ENCODE peak calls at places on chromosomes 1 and 21, in six cellular contexts. One of them, this sample, is unnamed.

GRCh38 chr1:222555992-222556615 is 8.2 kb upstream of the HHIPL2 start:
- DNase-seq in mesothelial cell of epicardium: no peak
- DNase-seq in prostate gland: no peak
- DNase-seq in stimulated activated CD4-positive, alpha-beta T cell treated with anti-CD3 and anti-CD28 coated beads, Interleukin-4, amount 100 ng/mL, for 1 hour: no peak
- DNase-seq in lung microvascular endothelial cell: no peak
- DNase-seq in caudate nucleus: no peak
- DNase-seq in this sample: peak; percentile 36

GRCh38 chr21:35036521-35037383 is 12.3 kb downstream of the RUNX1 start:
- DNase-seq in stimulated activated CD4-positive, alpha-beta T cell treated with anti-CD3 and anti-CD28 coated beads, Interleukin-4, amount 100 ng/mL, for 1 hour: no peak
- DNase-seq in prostate gland: no peak
- DNase-seq in mesothelial cell of epicardium: no peak
- DNase-seq in lung microvascular endothelial cell: no peak
- DNase-seq in caudate nucleus: no peak
- DNase-seq in this sample: no peak

GRCh38 chr1:193358419-193358818 is 172.0 kb upstream of the B3GALT2 start:
- DNase-seq in prostate gland: no peak
- DNase-seq in lung microvascular endothelial cell: no peak
- DNase-seq in caudate nucleus: no peak
- DNase-seq in mesothelial cell of epicardium: no peak
- DNase-seq in stimulated activated CD4-positive, alpha-beta T cell treated with anti-CD3 and anti-CD28 coated beads, Interleukin-4, amount 100 ng/mL, for 1 hour: no peak
- DNase-seq in this sample: no peak

GRCh38 chr1:9852410-9853301 is 28.9 kb upstream of the CLSTN1 start:
- DNase-seq in caudate nucleus: peak; percentile 65
- DNase-seq in prostate gland: no peak
- DNase-seq in lung microvascular endothelial cell: no peak
- DNase-seq in stimulated activated CD4-positive, alpha-beta T cell treated with anti-CD3 and anti-CD28 coated beads, Interleukin-4, amount 100 ng/mL, for 1 hour: no peak
- DNase-seq in mesothelial cell of epicardium: no peak
- DNase-seq in this sample: no peak

GRCh38 chr1:248404024-248404423 is 1.2 kb downstream of the OR2T1 start:
- DNase-seq in stimulated activated CD4-positive, alpha-beta T cell treated with anti-CD3 and anti-CD28 coated beads, Interleukin-4, amount 100 ng/mL, for 1 hour: no peak
- DNase-seq in caudate nucleus: peak; percentile 28
- DNase-seq in lung microvascular endothelial cell: no peak
- DNase-seq in prostate gland: no peak
- DNase-seq in mesothelial cell of epicardium: no peak
- DNase-seq in this sample: no peak

GRCh38 chr1:157992813-157993178 is 649 bp upstream of the KIRREL1 start:
- DNase-seq in lung microvascular endothelial cell: peak; percentile 61
- DNase-seq in stimulated activated CD4-positive, alpha-beta T cell treated with anti-CD3 and anti-CD28 coated beads, Interleukin-4, amount 100 ng/mL, for 1 hour: no peak
- DNase-seq in prostate gland: no peak
- DNase-seq in caudate nucleus: no peak
- DNase-seq in mesothelial cell of epicardium: no peak
- DNase-seq in this sample: no peak

GRCh38 chr1:88983791-88984552 is 8.5 kb downstream of the KYAT3 start:
- DNase-seq in mesothelial cell of epicardium: no peak
- DNase-seq in prostate gland: no peak
- DNase-seq in stimulated activated CD4-positive, alpha-beta T cell treated with anti-CD3 and anti-CD28 coated beads, Interleukin-4, amount 100 ng/mL, for 1 hour: no peak
- DNase-seq in lung microvascular endothelial cell: peak; percentile 62
- DNase-seq in caudate nucleus: no peak
- DNase-seq in this sample: peak; percentile 24

GRCh38 chr1:87279201-87279860 is 49.3 kb upstream of the LMO4 start:
- DNase-seq in stimulated activated CD4-positive, alpha-beta T cell treated with anti-CD3 and anti-CD28 coated beads, Interleukin-4, amount 100 ng/mL, for 1 hour: no peak
- DNase-seq in caudate nucleus: peak; percentile 12
- DNase-seq in mesothelial cell of epicardium: no peak
- DNase-seq in lung microvascular endothelial cell: no peak
- DNase-seq in prostate gland: no peak
- DNase-seq in this sample: peak; percentile 27

GRCh38 chr1:67711850-67712202 is 26.8 kb downstream of the GADD45A start:
- DNase-seq in mesothelial cell of epicardium: no peak
- DNase-seq in lung microvascular endothelial cell: peak; percentile 54
- DNase-seq in caudate nucleus: no peak
- DNase-seq in prostate gland: no peak
- DNase-seq in stimulated activated CD4-positive, alpha-beta T cell treated with anti-CD3 and anti-CD28 coated beads, Interleukin-4, amount 100 ng/mL, for 1 hour: no peak
- DNase-seq in this sample: no peak

GRCh38 chr1:36123357-36123756 is 1.7 kb downstream of the COL8A2 start:
- DNase-seq in lung microvascular endothelial cell: peak; percentile 25
- DNase-seq in stimulated activated CD4-positive, alpha-beta T cell treated with anti-CD3 and anti-CD28 coated beads, Interleukin-4, amount 100 ng/mL, for 1 hour: no peak
- DNase-seq in caudate nucleus: no peak
- DNase-seq in mesothelial cell of epicardium: no peak
- DNase-seq in prostate gland: no peak
- DNase-seq in this sample: no peak

GRCh38 chr1:154856049-154856448 is 14.0 kb downstream of the KCNN3 start:
- DNase-seq in mesothelial cell of epicardium: no peak
- DNase-seq in lung microvascular endothelial cell: no peak
- DNase-seq in stimulated activated CD4-positive, alpha-beta T cell treated with anti-CD3 and anti-CD28 coated beads, Interleukin-4, amount 100 ng/mL, for 1 hour: no peak
- DNase-seq in prostate gland: no peak
- DNase-seq in caudate nucleus: no peak
- DNase-seq in this sample: no peak

GRCh38 chr1:40884055-40884795 is 22.1 kb upstream of the CITED4 start:
- DNase-seq in stimulated activated CD4-positive, alpha-beta T cell treated with anti-CD3 and anti-CD28 coated beads, Interleukin-4, amount 100 ng/mL, for 1 hour: no peak
- DNase-seq in caudate nucleus: no peak
- DNase-seq in mesothelial cell of epicardium: no peak
- DNase-seq in prostate gland: no peak
- DNase-seq in lung microvascular endothelial cell: no peak
- DNase-seq in this sample: no peak

GRCh38 chr1:235017719-235018118 is 110.9 kb downstream of the TOMM20 start:
- DNase-seq in mesothelial cell of epicardium: no peak
- DNase-seq in caudate nucleus: no peak
- DNase-seq in prostate gland: no peak
- DNase-seq in stimulated activated CD4-positive, alpha-beta T cell treated with anti-CD3 and anti-CD28 coated beads, Interleukin-4, amount 100 ng/mL, for 1 hour: no peak
- DNase-seq in lung microvascular endothelial cell: no peak
- DNase-seq in this sample: no peak

GRCh38 chr1:227951624-227952373 is 4.1 kb upstream of the WNT9A start:
- DNase-seq in stimulated activated CD4-positive, alpha-beta T cell treated with anti-CD3 and anti-CD28 coated beads, Interleukin-4, amount 100 ng/mL, for 1 hour: no peak
- DNase-seq in lung microvascular endothelial cell: no peak
- DNase-seq in mesothelial cell of epicardium: peak; percentile 25
- DNase-seq in prostate gland: no peak
- DNase-seq in caudate nucleus: no peak
- DNase-seq in this sample: no peak

GRCh38 chr1:204207136-204207616 is 6.6 kb downstream of the GOLT1A start:
- DNase-seq in mesothelial cell of epicardium: peak; percentile 84
- DNase-seq in lung microvascular endothelial cell: peak; percentile 34
- DNase-seq in prostate gland: peak; percentile 65
- DNase-seq in caudate nucleus: peak; percentile 27
- DNase-seq in stimulated activated CD4-positive, alpha-beta T cell treated with anti-CD3 and anti-CD28 coated beads, Interleukin-4, amount 100 ng/mL, for 1 hour: peak; percentile 81
- DNase-seq in this sample: peak; percentile 82

GRCh38 chr1:19619697-19620384 is 24.3 kb upstream of the NBL1 start:
- DNase-seq in prostate gland: no peak
- DNase-seq in caudate nucleus: no peak
- DNase-seq in lung microvascular endothelial cell: no peak
- DNase-seq in stimulated activated CD4-positive, alpha-beta T cell treated with anti-CD3 and anti-CD28 coated beads, Interleukin-4, amount 100 ng/mL, for 1 hour: no peak
- DNase-seq in mesothelial cell of epicardium: no peak
- DNase-seq in this sample: no peak

GRCh38 chr1:227343727-227344551 is 25.6 kb upstream of the CDC42BPA start:
- DNase-seq in prostate gland: no peak
- DNase-seq in lung microvascular endothelial cell: peak; percentile 76
- DNase-seq in stimulated activated CD4-positive, alpha-beta T cell treated with anti-CD3 and anti-CD28 coated beads, Interleukin-4, amount 100 ng/mL, for 1 hour: no peak
- DNase-seq in caudate nucleus: no peak
- DNase-seq in mesothelial cell of epicardium: no peak
- DNase-seq in this sample: no peak

GRCh38 chr1:53047737-53048344 is 14.2 kb upstream of the PODN start:
- DNase-seq in stimulated activated CD4-positive, alpha-beta T cell treated with anti-CD3 and anti-CD28 coated beads, Interleukin-4, amount 100 ng/mL, for 1 hour: no peak
- DNase-seq in mesothelial cell of epicardium: no peak
- DNase-seq in prostate gland: no peak
- DNase-seq in lung microvascular endothelial cell: peak; percentile 92
- DNase-seq in caudate nucleus: no peak
- DNase-seq in this sample: no peak

GRCh38 chr1:202659541-202659940 is 50.7 kb downstream of the SYT2 start:
- DNase-seq in prostate gland: no peak
- DNase-seq in mesothelial cell of epicardium: no peak
- DNase-seq in stimulated activated CD4-positive, alpha-beta T cell treated with anti-CD3 and anti-CD28 coated beads, Interleukin-4, amount 100 ng/mL, for 1 hour: no peak
- DNase-seq in lung microvascular endothelial cell: no peak
- DNase-seq in caudate nucleus: no peak
- DNase-seq in this sample: no peak

GRCh38 chr1:246947255-246947654 is 15.5 kb upstream of the AHCTF1 start:
- DNase-seq in caudate nucleus: peak; percentile 9
- DNase-seq in prostate gland: peak; percentile 20
- DNase-seq in lung microvascular endothelial cell: peak; percentile 91
- DNase-seq in stimulated activated CD4-positive, alpha-beta T cell treated with anti-CD3 and anti-CD28 coated beads, Interleukin-4, amount 100 ng/mL, for 1 hour: no peak
- DNase-seq in mesothelial cell of epicardium: no peak
- DNase-seq in this sample: peak; percentile 52

GRCh38 chr1:106276856-106277255 is 779.6 kb upstream of the PRMT6 start:
- DNase-seq in stimulated activated CD4-positive, alpha-beta T cell treated with anti-CD3 and anti-CD28 coated beads, Interleukin-4, amount 100 ng/mL, for 1 hour: no peak
- DNase-seq in mesothelial cell of epicardium: no peak
- DNase-seq in caudate nucleus: no peak
- DNase-seq in lung microvascular endothelial cell: no peak
- DNase-seq in prostate gland: no peak
- DNase-seq in this sample: no peak

GRCh38 chr21:14766241-14766640 is 220.1 kb upstream of the SAMSN1 start:
- DNase-seq in prostate gland: no peak
- DNase-seq in stimulated activated CD4-positive, alpha-beta T cell treated with anti-CD3 and anti-CD28 coated beads, Interleukin-4, amount 100 ng/mL, for 1 hour: no peak
- DNase-seq in caudate nucleus: no peak
- DNase-seq in mesothelial cell of epicardium: no peak
- DNase-seq in lung microvascular endothelial cell: no peak
- DNase-seq in this sample: no peak

GRCh38 chr1:205928256-205928655 is 15.0 kb downstream of the SLC26A9 start:
- DNase-seq in caudate nucleus: peak; percentile 90
- DNase-seq in lung microvascular endothelial cell: no peak
- DNase-seq in mesothelial cell of epicardium: no peak
- DNase-seq in stimulated activated CD4-positive, alpha-beta T cell treated with anti-CD3 and anti-CD28 coated beads, Interleukin-4, amount 100 ng/mL, for 1 hour: no peak
- DNase-seq in prostate gland: no peak
- DNase-seq in this sample: no peak

GRCh38 chr1:117633068-117633345 is 27.2 kb downstream of the TENT5C start:
- DNase-seq in lung microvascular endothelial cell: no peak
- DNase-seq in caudate nucleus: no peak
- DNase-seq in stimulated activated CD4-positive, alpha-beta T cell treated with anti-CD3 and anti-CD28 coated beads, Interleukin-4, amount 100 ng/mL, for 1 hour: no peak
- DNase-seq in mesothelial cell of epicardium: no peak
- DNase-seq in prostate gland: no peak
- DNase-seq in this sample: no peak

GRCh38 chr1:199113265-199113869 is 474.5 kb downstream of the PTPRC start:
- DNase-seq in prostate gland: no peak
- DNase-seq in stimulated activated CD4-positive, alpha-beta T cell treated with anti-CD3 and anti-CD28 coated beads, Interleukin-4, amount 100 ng/mL, for 1 hour: peak; percentile 68
- DNase-seq in caudate nucleus: peak; percentile 19
- DNase-seq in mesothelial cell of epicardium: peak; percentile 41
- DNase-seq in lung microvascular endothelial cell: peak; percentile 86
- DNase-seq in this sample: peak; percentile 42

GRCh38 chr1:181936768-181937581 is 124.5 kb downstream of the ZNF648 start:
- DNase-seq in caudate nucleus: peak; percentile 66
- DNase-seq in lung microvascular endothelial cell: no peak
- DNase-seq in prostate gland: peak; percentile 31
- DNase-seq in stimulated activated CD4-positive, alpha-beta T cell treated with anti-CD3 and anti-CD28 coated beads, Interleukin-4, amount 100 ng/mL, for 1 hour: peak; percentile 16
- DNase-seq in mesothelial cell of epicardium: peak; percentile 47
- DNase-seq in this sample: peak; percentile 56

GRCh38 chr1:145892486-145893087 is 6.9 kb upstream of the ANKRD35 start:
- DNase-seq in caudate nucleus: no peak
- DNase-seq in mesothelial cell of epicardium: no peak
- DNase-seq in lung microvascular endothelial cell: peak; percentile 69
- DNase-seq in prostate gland: peak; percentile 51
- DNase-seq in stimulated activated CD4-positive, alpha-beta T cell treated with anti-CD3 and anti-CD28 coated beads, Interleukin-4, amount 100 ng/mL, for 1 hour: no peak
- DNase-seq in this sample: peak; percentile 50

GRCh38 chr21:31282095-31282709 is 61.9 kb downstream of the TIAM1 start:
- DNase-seq in prostate gland: no peak
- DNase-seq in stimulated activated CD4-positive, alpha-beta T cell treated with anti-CD3 and anti-CD28 coated beads, Interleukin-4, amount 100 ng/mL, for 1 hour: no peak
- DNase-seq in lung microvascular endothelial cell: peak; percentile 70
- DNase-seq in caudate nucleus: no peak
- DNase-seq in mesothelial cell of epicardium: no peak
- DNase-seq in this sample: no peak

GRCh38 chr1:160340866-160341265 is 2.2 kb downstream of the COPA start:
- DNase-seq in prostate gland: no peak
- DNase-seq in stimulated activated CD4-positive, alpha-beta T cell treated with anti-CD3 and anti-CD28 coated beads, Interleukin-4, amount 100 ng/mL, for 1 hour: no peak
- DNase-seq in mesothelial cell of epicardium: no peak
- DNase-seq in caudate nucleus: no peak
- DNase-seq in lung microvascular endothelial cell: no peak
- DNase-seq in this sample: no peak

GRCh38 chr1:212432163-212432705 is 486 bp upstream of the NENF start:
- DNase-seq in lung microvascular endothelial cell: no peak
- DNase-seq in caudate nucleus: no peak
- DNase-seq in prostate gland: no peak
- DNase-seq in mesothelial cell of epicardium: no peak
- DNase-seq in stimulated activated CD4-positive, alpha-beta T cell treated with anti-CD3 and anti-CD28 coated beads, Interleukin-4, amount 100 ng/mL, for 1 hour: no peak
- DNase-seq in this sample: no peak

GRCh38 chr1:178945763-178946266 is 74.9 kb upstream of the ANGPTL1 start:
- DNase-seq in caudate nucleus: no peak
- DNase-seq in mesothelial cell of epicardium: no peak
- DNase-seq in stimulated activated CD4-positive, alpha-beta T cell treated with anti-CD3 and anti-CD28 coated beads, Interleukin-4, amount 100 ng/mL, for 1 hour: no peak
- DNase-seq in prostate gland: peak; percentile 33
- DNase-seq in lung microvascular endothelial cell: no peak
- DNase-seq in this sample: no peak

GRCh38 chr1:93346472-93346991 is 825 bp downstream of the DR1 start:
- DNase-seq in lung microvascular endothelial cell: peak; percentile 35
- DNase-seq in caudate nucleus: no peak
- DNase-seq in mesothelial cell of epicardium: no peak
- DNase-seq in prostate gland: peak; percentile 9
- DNase-seq in stimulated activated CD4-positive, alpha-beta T cell treated with anti-CD3 and anti-CD28 coated beads, Interleukin-4, amount 100 ng/mL, for 1 hour: no peak
- DNase-seq in this sample: no peak

GRCh38 chr1:8328271-8328670 is 10.4 kb downstream of the SLC45A1 start:
- DNase-seq in prostate gland: no peak
- DNase-seq in mesothelial cell of epicardium: no peak
- DNase-seq in caudate nucleus: no peak
- DNase-seq in lung microvascular endothelial cell: no peak
- DNase-seq in stimulated activated CD4-positive, alpha-beta T cell treated with anti-CD3 and anti-CD28 coated beads, Interleukin-4, amount 100 ng/mL, for 1 hour: no peak
- DNase-seq in this sample: no peak

GRCh38 chr1:10720635-10721034 is 75.8 kb downstream of the CASZ1 start:
- DNase-seq in mesothelial cell of epicardium: no peak
- DNase-seq in caudate nucleus: no peak
- DNase-seq in stimulated activated CD4-positive, alpha-beta T cell treated with anti-CD3 and anti-CD28 coated beads, Interleukin-4, amount 100 ng/mL, for 1 hour: no peak
- DNase-seq in prostate gland: no peak
- DNase-seq in lung microvascular endothelial cell: no peak
- DNase-seq in this sample: no peak

GRCh38 chr1:228794810-228795209 is 59.5 kb downstream of the RHOU start:
- DNase-seq in lung microvascular endothelial cell: no peak
- DNase-seq in prostate gland: no peak
- DNase-seq in stimulated activated CD4-positive, alpha-beta T cell treated with anti-CD3 and anti-CD28 coated beads, Interleukin-4, amount 100 ng/mL, for 1 hour: peak; percentile 25
- DNase-seq in caudate nucleus: no peak
- DNase-seq in mesothelial cell of epicardium: no peak
- DNase-seq in this sample: no peak

GRCh38 chr1:2382621-2383361 is 8.6 kb downstream of the MORN1 start:
- DNase-seq in mesothelial cell of epicardium: no peak
- DNase-seq in caudate nucleus: no peak
- DNase-seq in lung microvascular endothelial cell: peak; percentile 35
- DNase-seq in stimulated activated CD4-positive, alpha-beta T cell treated with anti-CD3 and anti-CD28 coated beads, Interleukin-4, amount 100 ng/mL, for 1 hour: peak; percentile 35
- DNase-seq in prostate gland: no peak
- DNase-seq in this sample: peak; percentile 60